ENCODE peak calls at places on chromosome 18, in eight cellular contexts. I, E, G, K, N, J, T and Q are unnamed samples.

GRCh38 chr18:27712066-27712465 is 464.9 kb downstream of the CDH2 start:
- DNase-seq in I (no peak), E (no peak), G (no peak), K (no peak), N (no peak), J (no peak), T (no peak), Q (no peak)

GRCh38 chr18:30674619-30675018 is 367.9 kb downstream of the DSC3 start:
- DNase-seq in I (no peak), E (no peak), G (no peak), K (no peak), N (no peak), J (no peak), T (no peak), Q (no peak)

GRCh38 chr18:79679552-79680099 is at the start of gene CTDP1:
- DNase-seq in I (peak; percentile 87), E (peak; percentile 90), G (peak; percentile 93), K (peak; percentile 95), N (peak; percentile 93), J (peak; percentile 92), T (no peak), Q (peak; percentile 92)

GRCh38 chr18:59881728-59882685 is 17.8 kb upstream of the PMAIP1 start:
- DNase-seq in I (no peak), E (peak; percentile 53), G (no peak), K (no peak), N (no peak), J (peak; percentile 43), T (no peak), Q (no peak)

GRCh38 chr18:73004260-73004659 is 136.5 kb upstream of the NETO1 start:
- DNase-seq in I (no peak), E (no peak), G (no peak), K (no peak), N (no peak), J (no peak), T (no peak), Q (no peak)

GRCh38 chr18:57148263-57148662 is 1.4 kb downstream of the BOD1L2 start:
- DNase-seq in I (no peak), E (no peak), G (no peak), K (no peak), N (no peak), J (no peak), T (no peak), Q (no peak)

GRCh38 chr18:36831139-36831538 is 2.2 kb downstream of the KIAA1328 start:
- DNase-seq in I (no peak), E (no peak), G (no peak), K (no peak), N (no peak), J (no peak), T (no peak), Q (no peak)

GRCh38 chr18:23380001-23380550 is 73.0 kb upstream of the RIOK3 start:
- DNase-seq in I (no peak), E (peak; percentile 70), G (no peak), K (no peak), N (no peak), J (no peak), T (no peak), Q (no peak)

GRCh38 chr18:59379772-59380530 is 20.9 kb upstream of the LMAN1 start:
- DNase-seq in I (no peak), E (peak; percentile 63), G (no peak), K (no peak), N (no peak), J (no peak), T (no peak), Q (no peak)

GRCh38 chr18:69838620-69839411 is 108.9 kb downstream of the CD226 start:
- DNase-seq in I (no peak), E (no peak), G (peak; percentile 51), K (no peak), N (no peak), J (no peak), T (peak; percentile 13), Q (no peak)

GRCh38 chr18:36889742-36890141 is 60.8 kb downstream of the KIAA1328 start:
- DNase-seq in I (no peak), E (peak; percentile 1), G (no peak), K (no peak), N (no peak), J (no peak), T (no peak), Q (no peak)

GRCh38 chr18:72720116-72720515 is 147.7 kb downstream of the NETO1 start:
- DNase-seq in I (no peak), E (no peak), G (no peak), K (no peak), N (no peak), J (no peak), T (no peak), Q (no peak)

GRCh38 chr18:73254564-73254963 is 386.8 kb upstream of the NETO1 start:
- DNase-seq in I (no peak), E (no peak), G (no peak), K (no peak), N (no peak), J (no peak), T (no peak), Q (no peak)

GRCh38 chr18:77140439-77141109 is 8.0 kb upstream of the MBP start:
- DNase-seq in I (no peak), E (no peak), G (no peak), K (no peak), N (no peak), J (no peak), T (no peak), Q (no peak)

GRCh38 chr18:62413189-62413588 is 88.1 kb downstream of the TNFRSF11A start:
- DNase-seq in I (no peak), E (no peak), G (no peak), K (no peak), N (no peak), J (no peak), T (no peak), Q (no peak)

GRCh38 chr18:22552254-22552653 is 134.5 kb upstream of the CTAGE1 start:
- DNase-seq in I (no peak), E (peak; percentile 75), G (no peak), K (no peak), N (no peak), J (no peak), T (no peak), Q (no peak)

GRCh38 chr18:26863122-26863879 is 2.2 kb downstream of the AQP4 start:
- DNase-seq in I (peak; percentile 46), E (no peak), G (peak; percentile 73), K (no peak), N (peak; percentile 76), J (peak; percentile 85), T (no peak), Q (peak; percentile 58)

GRCh38 chr18:50311573-50312106 is 24.1 kb upstream of the CXXC1 start:
- DNase-seq in I (no peak), E (no peak), G (no peak), K (no peak), N (peak; percentile 54), J (no peak), T (no peak), Q (no peak)

GRCh38 chr18:54279477-54280205 is 10.3 kb downstream of the POLI start:
- DNase-seq in I (no peak), E (no peak), G (no peak), K (no peak), N (no peak), J (no peak), T (no peak), Q (no peak)

GRCh38 chr18:77101410-77102245 is 31.0 kb downstream of the MBP start:
- DNase-seq in I (no peak), E (peak; percentile 98), G (peak; percentile 76), K (peak; percentile 90), N (peak; percentile 51), J (peak; percentile 63), T (peak; percentile 61), Q (peak; percentile 87)

GRCh38 chr18:45571714-45572113 is 43.6 kb upstream of the SLC14A2 start:
- DNase-seq in I (peak; percentile 23), E (no peak), G (no peak), K (no peak), N (no peak), J (no peak), T (no peak), Q (no peak)
- TF ChIP-seq CTCF in I (peak; percentile 59), E (peak; percentile 40), G (no peak), K (no peak), N (no peak), J (no peak), T (peak; percentile 35), Q (no peak)

GRCh38 chr18:8212893-8213805 is 396.1 kb upstream of the RAB12 start:
- DNase-seq in I (no peak), E (peak; percentile 79), G (no peak), K (no peak), N (no peak), J (no peak), T (no peak), Q (no peak)

GRCh38 chr18:8207996-8208395 is 401.2 kb upstream of the RAB12 start:
- DNase-seq in I (no peak), E (no peak), G (no peak), K (no peak), N (no peak), J (no peak), T (no peak), Q (no peak)

DNA sequence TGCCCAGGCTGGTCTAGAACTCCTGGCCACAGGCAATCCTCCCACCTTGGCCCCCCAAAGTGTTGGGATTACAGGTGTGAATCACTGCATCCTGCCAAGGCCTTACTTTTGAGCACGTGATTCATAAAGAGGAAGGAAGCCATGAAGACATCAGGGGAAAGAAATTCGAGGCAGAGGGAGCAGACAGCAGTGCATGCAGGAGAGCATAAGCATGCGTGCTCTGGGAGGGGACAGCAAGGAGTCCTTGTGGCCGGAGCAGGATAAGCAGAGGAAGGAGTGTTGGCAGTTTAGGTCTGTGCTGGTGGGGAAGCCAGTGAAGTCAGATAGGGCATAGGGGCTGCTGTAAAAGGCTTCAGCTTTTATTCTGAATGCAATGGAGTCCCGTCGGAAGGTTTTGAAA is 400.5 kb upstream of the RAB12 start:
- DNase-seq in I (no peak), E (no peak), G (no peak), K (no peak), N (no peak), J (no peak), T (no peak), Q (no peak)
- TF ChIP-seq CTCF in I (no peak), E (no peak), G (no peak), K (no peak), N (no peak), J (no peak), T (no peak), Q (no peak)

GRCh38 chr18:8792688-8793316 is 87.4 kb downstream of the MTCL1 start:
- DNase-seq in I (no peak), E (no peak), G (no peak), K (no peak), N (no peak), J (no peak), T (no peak), Q (no peak)
- TF ChIP-seq CTCF in I (no peak), E (no peak), G (no peak), K (no peak), N (no peak), J (no peak), T (no peak), Q (no peak)

DNA sequence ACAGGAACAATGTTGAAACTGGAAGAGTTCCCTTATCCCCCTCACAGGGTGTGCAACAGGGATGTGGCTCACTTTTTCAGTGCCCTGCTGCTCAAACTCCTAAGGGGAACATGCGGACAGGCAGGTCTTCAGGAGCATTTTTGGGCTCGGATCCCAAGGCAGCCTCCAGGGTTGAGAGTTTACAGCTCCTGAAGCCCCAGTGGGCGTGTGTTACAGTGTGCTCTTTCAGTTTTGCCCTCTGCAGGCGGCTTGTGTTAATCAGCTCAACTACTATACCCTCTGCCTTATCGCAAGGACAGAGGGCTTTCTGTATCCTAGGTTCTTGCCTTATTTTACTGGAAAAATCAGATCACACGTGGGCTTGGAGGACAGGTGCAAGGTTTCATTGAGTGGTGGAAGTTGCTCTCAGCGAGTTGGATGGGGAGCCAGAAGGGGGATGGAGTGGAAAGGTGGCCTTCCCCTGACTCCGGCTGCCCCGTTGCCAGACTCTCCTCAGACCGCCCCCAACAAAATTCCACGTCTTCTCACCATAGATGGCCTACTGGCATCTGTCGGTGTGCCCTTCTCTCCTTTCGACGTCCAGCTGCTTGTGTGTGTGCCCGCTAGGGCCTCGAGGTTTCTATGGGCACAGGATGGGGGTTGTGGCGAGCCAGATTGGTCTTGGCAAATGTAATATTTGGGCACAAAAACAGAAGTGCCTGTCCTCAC is 541.9 kb downstream of the TMX3 start:
- DNase-seq in I (no peak), E (no peak), G (no peak), K (no peak), N (no peak), J (no peak), T (no peak), Q (no peak)
- TF ChIP-seq CTCF in I (no peak), E (no peak), G (no peak), K (no peak), N (no peak), J (no peak), T (no peak), Q (no peak)